ENCODE peak calls at places on chromosomes 7 and 10, in five cellular contexts. S is T-helper 17 cell, F is left cardiac atrium, M is nephron progenitor cell, G is ureter. Z is an unnamed sample.

GRCh38 chr7:139358541-139359365 is 941 bp upstream of the LUC7L2 start:
- DNase-seq in G (no peak), S (no peak), F (no peak), M (no peak), Z (peak; percentile 70)

GRCh38 chr7:149721084-149721601 is 52.2 kb downstream of the ZNF467 start:
- DNase-seq in M (no peak), G (peak; percentile 31), F (no peak), S (no peak), Z (no peak)

GRCh38 chr7:32453286-32454011 is 36.7 kb downstream of the LSM5 start:
- DNase-seq in F (no peak), S (no peak), M (no peak), G (no peak), Z (no peak)

GRCh38 chr10:5971315-5971832 is 6.0 kb downstream of the IL15RA start:
- DNase-seq in M (no peak), G (peak; percentile 48), F (peak; percentile 72), S (no peak), Z (no peak)

GRCh38 chr10:36946598-36946997 is 178.8 kb upstream of the ANKRD30A start:
- DNase-seq in S (no peak), F (no peak), M (no peak), G (no peak), Z (no peak)

GRCh38 chr10:45071043-45071813 is 70.5 kb downstream of the ZNF22 start:
- DNase-seq in M (no peak), S (no peak), F (no peak), G (no peak), Z (no peak)

GRCh38 chr10:52308251-52309031 is 5.6 kb upstream of the DKK1 start:
- DNase-seq in F (peak; percentile 55), G (no peak), M (peak; percentile 74), S (no peak), Z (peak; percentile 69)

GRCh38 chr7:50738932-50739331 is 43.8 kb downstream of the GRB10 start:
- DNase-seq in M (no peak), G (no peak), F (no peak), S (no peak), Z (no peak)

GRCh38 chr10:110671788-110672579 is 27.8 kb downstream of the RBM20 start:
- DNase-seq in M (peak; percentile 85), G (peak; percentile 63), F (peak; percentile 82), S (peak; percentile 24), Z (peak; percentile 77)

GRCh38 chr7:32227746-32228145 is 157.5 kb upstream of the PDE1C start:
- DNase-seq in F (no peak), M (no peak), G (no peak), S (no peak), Z (peak; percentile 53)

GRCh38 chr7:26155531-26156375 is 3.8 kb downstream of the NFE2L3 start:
- DNase-seq in S (no peak), F (no peak), M (no peak), G (no peak), Z (no peak)

GRCh38 chr10:93086289-93086688 is 12.6 kb downstream of the CYP26A1 start:
- DNase-seq in S (no peak), F (no peak), G (no peak), M (no peak), Z (peak; percentile 31)

GRCh38 chr7:157177997-157178396 is 39.3 kb downstream of the UBE3C start:
- DNase-seq in G (no peak), F (no peak), M (no peak), S (no peak), Z (no peak)

GRCh38 chr10:2137549-2138174 is 400.3 kb upstream of the ADARB2 start:
- DNase-seq in S (no peak), F (no peak), M (peak; percentile 32), G (no peak), Z (no peak)

GRCh38 chr10:133124357-133125211 is 35.4 kb upstream of the KNDC1 start:
- DNase-seq in F (peak; percentile 31), G (no peak), S (peak; percentile 4), M (peak; percentile 82), Z (no peak)

GRCh38 chr10:8544057-8544380 is 489.5 kb downstream of the GATA3 start:
- DNase-seq in F (no peak), G (no peak), M (no peak), S (no peak), Z (no peak)

GRCh38 chr10:87935290-87936141 is 72.1 kb downstream of the PTEN start:
- DNase-seq in F (no peak), M (no peak), G (no peak), S (no peak), Z (no peak)

GRCh38 chr10:5448333-5449048 is 36.1 kb downstream of the NET1 start:
- DNase-seq in F (no peak), S (no peak), M (no peak), G (no peak), Z (no peak)

GRCh38 chr10:34739915-34740314 is 75.2 kb downstream of the PARD3 start:
- DNase-seq in G (peak; percentile 60), M (peak; percentile 71), F (peak; percentile 26), S (no peak), Z (no peak)

GRCh38 chr10:119538632-119539358 is 3.7 kb downstream of the RGS10 start:
- DNase-seq in F (no peak), M (no peak), G (no peak), S (no peak), Z (no peak)

GRCh38 chr7:101216860-101217387 is 457 bp downstream of the PLOD3 start:
- DNase-seq in G (no peak), F (no peak), M (peak; percentile 45), S (no peak), Z (no peak)

GRCh38 chr10:70773965-70774809 is 11.0 kb downstream of the TBATA start:
- DNase-seq in G (peak; percentile 32), S (no peak), M (no peak), F (no peak), Z (no peak)

GRCh38 chr7:28813238-28813962 is 144.7 kb downstream of the TRIL start:
- DNase-seq in G (no peak), M (no peak), S (no peak), F (no peak), Z (no peak)

Z was measured in type B pancreatic cell.